ENCODE peak calls at places on chromosomes 16 and 17, in five cellular contexts. One of them, this sample, is unnamed.

GRCh38 chr17:78375401-78376079 is 2.9 kb upstream of the PGS1 start:
- DNase-seq in CD8-positive, alpha-beta T cell: no peak
- DNase-seq in fibroblast of lung: peak
- DNase-seq in ascending aorta: peak
- DNase-seq in SK-N-SH: no peak
- DNase-seq in this sample: peak

GRCh38 chr17:67999291-67999911 is 3.1 kb upstream of the C17orf58 start:
- DNase-seq in CD8-positive, alpha-beta T cell: no peak
- DNase-seq in fibroblast of lung: no peak
- DNase-seq in ascending aorta: no peak
- DNase-seq in SK-N-SH: no peak
- DNase-seq in this sample: peak

GRCh38 chr17:64118452-64118979 is 11.4 kb downstream of the ERN1 start:
- DNase-seq in CD8-positive, alpha-beta T cell: no peak
- DNase-seq in fibroblast of lung: peak
- DNase-seq in ascending aorta: peak
- DNase-seq in SK-N-SH: no peak
- DNase-seq in this sample: no peak

GRCh38 chr17:51813784-51814174 is 344.7 kb downstream of the CA10 start:
- DNase-seq in CD8-positive, alpha-beta T cell: no peak
- DNase-seq in fibroblast of lung: no peak
- DNase-seq in ascending aorta: no peak
- DNase-seq in SK-N-SH: no peak
- DNase-seq in this sample: no peak

GRCh38 chr16:73126453-73126853 is 78.5 kb upstream of the ZFHX3 start:
- DNase-seq in CD8-positive, alpha-beta T cell: no peak
- DNase-seq in fibroblast of lung: peak
- DNase-seq in ascending aorta: no peak
- DNase-seq in SK-N-SH: no peak
- DNase-seq in this sample: peak

GRCh38 chr16:80932725-80933124 is 74.0 kb downstream of the CMC2 start:
- DNase-seq in CD8-positive, alpha-beta T cell: no peak
- DNase-seq in fibroblast of lung: peak
- DNase-seq in ascending aorta: peak
- DNase-seq in SK-N-SH: peak
- DNase-seq in this sample: peak

GRCh38 chr17:10384175-10384574 is 11.4 kb upstream of the MYH13 start:
- DNase-seq in CD8-positive, alpha-beta T cell: no peak
- DNase-seq in fibroblast of lung: peak
- DNase-seq in ascending aorta: no peak
- DNase-seq in SK-N-SH: no peak
- DNase-seq in this sample: peak

GRCh38 chr17:44846206-44846605 is 1.5 kb upstream of the HIGD1B start:
- DNase-seq in CD8-positive, alpha-beta T cell: no peak
- DNase-seq in fibroblast of lung: no peak
- DNase-seq in ascending aorta: no peak
- DNase-seq in SK-N-SH: no peak
- DNase-seq in this sample: no peak

GRCh38 chr17:6021011-6021400 is 49.2 kb upstream of the WSCD1 start:
- DNase-seq in CD8-positive, alpha-beta T cell: no peak
- DNase-seq in fibroblast of lung: no peak
- DNase-seq in ascending aorta: no peak
- DNase-seq in SK-N-SH: no peak
- DNase-seq in this sample: no peak

GRCh38 chr17:41578971-41579370 is 7.1 kb upstream of the KRT9 start:
- DNase-seq in CD8-positive, alpha-beta T cell: no peak
- DNase-seq in fibroblast of lung: no peak
- DNase-seq in ascending aorta: no peak
- DNase-seq in SK-N-SH: no peak
- DNase-seq in this sample: no peak

GRCh38 chr17:46157443-46158107 is 35.7 kb downstream of the KANSL1 start:
- DNase-seq in CD8-positive, alpha-beta T cell: no peak
- DNase-seq in fibroblast of lung: peak
- DNase-seq in ascending aorta: no peak
- DNase-seq in SK-N-SH: no peak
- DNase-seq in this sample: peak

GRCh38 chr16:89170346-89171215 is 967 bp upstream of the CDH15 start:
- DNase-seq in CD8-positive, alpha-beta T cell: no peak
- DNase-seq in fibroblast of lung: no peak
- DNase-seq in ascending aorta: no peak
- DNase-seq in SK-N-SH: no peak
- DNase-seq in this sample: no peak

GRCh38 chr17:77279448-77280303 is 138.9 kb downstream of the SEC14L1 start:
- DNase-seq in CD8-positive, alpha-beta T cell: no peak
- DNase-seq in fibroblast of lung: peak
- DNase-seq in ascending aorta: no peak
- DNase-seq in SK-N-SH: peak
- DNase-seq in this sample: peak

GRCh38 chr16:6165330-6165984 is 1067.9 kb upstream of the EEF2KMT start:
- DNase-seq in CD8-positive, alpha-beta T cell: no peak
- DNase-seq in fibroblast of lung: no peak
- DNase-seq in ascending aorta: no peak
- DNase-seq in SK-N-SH: peak
- DNase-seq in this sample: no peak

GRCh38 chr16:49498241-49499017 is 124.8 kb downstream of the C16orf78 start:
- DNase-seq in CD8-positive, alpha-beta T cell: no peak
- DNase-seq in fibroblast of lung: no peak
- DNase-seq in ascending aorta: no peak
- DNase-seq in SK-N-SH: no peak
- DNase-seq in this sample: no peak

GRCh38 chr16:52555572-52555971 is 8.6 kb upstream of the TOX3 start:
- DNase-seq in CD8-positive, alpha-beta T cell: no peak
- DNase-seq in fibroblast of lung: no peak
- DNase-seq in ascending aorta: no peak
- DNase-seq in SK-N-SH: no peak
- DNase-seq in this sample: no peak

GRCh38 chr16:52552643-52553042 is 5.7 kb upstream of the TOX3 start:
- DNase-seq in CD8-positive, alpha-beta T cell: no peak
- DNase-seq in fibroblast of lung: no peak
- DNase-seq in ascending aorta: no peak
- DNase-seq in SK-N-SH: no peak
- DNase-seq in this sample: no peak

GRCh38 chr16:52554334-52554733 is 7.4 kb upstream of the TOX3 start:
- DNase-seq in CD8-positive, alpha-beta T cell: no peak
- DNase-seq in fibroblast of lung: no peak
- DNase-seq in ascending aorta: no peak
- DNase-seq in SK-N-SH: no peak
- DNase-seq in this sample: no peak

GRCh38 chr16:52556083-52556482 is 9.1 kb upstream of the TOX3 start:
- DNase-seq in CD8-positive, alpha-beta T cell: no peak
- DNase-seq in fibroblast of lung: no peak
- DNase-seq in ascending aorta: no peak
- DNase-seq in SK-N-SH: no peak
- DNase-seq in this sample: no peak

GRCh38 chr16:52553322-52553721 is 6.4 kb upstream of the TOX3 start:
- DNase-seq in CD8-positive, alpha-beta T cell: no peak
- DNase-seq in fibroblast of lung: no peak
- DNase-seq in ascending aorta: no peak
- DNase-seq in SK-N-SH: no peak
- DNase-seq in this sample: no peak
- H3K4me3 ChIP-seq in CD8-positive, alpha-beta T cell: no peak
- H3K4me3 ChIP-seq in fibroblast of lung: no peak
- H3K4me3 ChIP-seq in ascending aorta: no peak
- H3K4me3 ChIP-seq in SK-N-SH: no peak
- H3K4me3 ChIP-seq in this sample: no peak

GRCh38 chr17:43660816-43661493 is 767 bp downstream of the MEOX1 start:
- DNase-seq in CD8-positive, alpha-beta T cell: no peak
- DNase-seq in fibroblast of lung: no peak
- DNase-seq in ascending aorta: no peak
- DNase-seq in SK-N-SH: no peak
- DNase-seq in this sample: no peak
- H3K4me3 ChIP-seq in CD8-positive, alpha-beta T cell: no peak
- H3K4me3 ChIP-seq in fibroblast of lung: no peak
- H3K4me3 ChIP-seq in ascending aorta: no peak
- H3K4me3 ChIP-seq in SK-N-SH: no peak
- H3K4me3 ChIP-seq in this sample: no peak

DNA sequence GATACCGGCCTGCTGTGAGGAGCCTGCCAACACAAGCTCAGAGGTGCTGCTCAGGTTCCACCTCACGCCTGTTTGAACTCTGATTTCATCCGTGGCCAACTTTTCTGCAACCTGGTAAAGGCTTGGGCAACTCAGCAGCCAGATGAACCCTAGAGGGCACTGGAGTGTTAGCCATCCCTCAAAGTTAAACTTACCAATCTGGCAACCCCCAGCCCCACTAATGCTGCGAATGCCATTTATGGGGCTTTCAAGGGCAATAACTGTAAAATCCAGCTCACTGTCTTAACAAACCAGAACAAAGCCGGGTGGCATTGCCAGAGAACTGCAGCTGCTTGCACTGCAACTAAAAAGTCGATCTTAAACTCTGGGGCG is 105.5 kb downstream of the AXIN2 start:
- DNase-seq in CD8-positive, alpha-beta T cell: no peak
- DNase-seq in fibroblast of lung: peak
- DNase-seq in ascending aorta: no peak
- DNase-seq in SK-N-SH: peak
- DNase-seq in this sample: peak
- H3K4me3 ChIP-seq in CD8-positive, alpha-beta T cell: no peak
- H3K4me3 ChIP-seq in fibroblast of lung: no peak
- H3K4me3 ChIP-seq in ascending aorta: no peak
- H3K4me3 ChIP-seq in SK-N-SH: no peak
- H3K4me3 ChIP-seq in this sample: no peak

GRCh38 chr17:48894886-48895285 is 2.3 kb downstream of the ATP5MC1 start:
- DNase-seq in CD8-positive, alpha-beta T cell: no peak
- DNase-seq in fibroblast of lung: no peak
- DNase-seq in ascending aorta: no peak
- DNase-seq in SK-N-SH: no peak
- DNase-seq in this sample: no peak
- H3K4me3 ChIP-seq in CD8-positive, alpha-beta T cell: no peak
- H3K4me3 ChIP-seq in fibroblast of lung: no peak
- H3K4me3 ChIP-seq in ascending aorta: no peak
- H3K4me3 ChIP-seq in SK-N-SH: no peak
- H3K4me3 ChIP-seq in this sample: no peak

DNA sequence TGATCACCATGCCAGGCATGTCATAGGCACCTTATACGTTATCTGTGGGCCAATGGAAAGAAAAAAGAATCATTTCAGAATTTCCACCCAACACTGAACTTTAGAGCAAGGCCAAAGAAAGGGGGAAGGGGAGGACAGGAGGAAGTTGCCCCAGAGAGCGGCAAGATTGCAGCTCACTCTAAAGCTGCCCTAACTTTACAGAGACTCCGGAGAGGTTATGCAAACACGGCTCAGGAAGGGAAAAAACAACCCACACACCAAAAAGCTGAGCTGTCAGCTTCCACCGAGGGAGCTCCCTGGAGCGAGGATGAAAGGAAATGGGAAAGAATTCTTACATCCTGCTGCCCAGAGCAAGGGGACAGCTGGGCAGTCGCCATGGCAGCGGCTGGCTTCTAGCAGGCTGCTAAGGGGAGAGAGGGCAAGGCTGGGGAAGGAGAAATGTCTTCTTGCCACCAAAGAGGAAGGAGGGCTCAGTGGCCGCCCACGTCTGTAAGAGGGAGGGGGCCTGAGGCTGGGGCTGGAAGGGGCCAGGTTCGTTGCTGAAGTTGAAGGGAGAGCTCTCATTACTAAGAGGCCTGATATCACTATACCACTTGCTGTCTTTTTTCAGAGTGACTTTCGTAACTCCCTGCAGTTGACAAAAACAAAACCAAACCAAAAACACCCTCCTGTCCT is 18.2 kb downstream of the COTL1 start:
- DNase-seq in CD8-positive, alpha-beta T cell: peak
- DNase-seq in fibroblast of lung: peak
- DNase-seq in ascending aorta: no peak
- DNase-seq in SK-N-SH: peak
- DNase-seq in this sample: peak
- H3K4me3 ChIP-seq in CD8-positive, alpha-beta T cell: peak
- H3K4me3 ChIP-seq in fibroblast of lung: peak
- H3K4me3 ChIP-seq in ascending aorta: peak
- H3K4me3 ChIP-seq in SK-N-SH: peak
- H3K4me3 ChIP-seq in this sample: peak

DNA sequence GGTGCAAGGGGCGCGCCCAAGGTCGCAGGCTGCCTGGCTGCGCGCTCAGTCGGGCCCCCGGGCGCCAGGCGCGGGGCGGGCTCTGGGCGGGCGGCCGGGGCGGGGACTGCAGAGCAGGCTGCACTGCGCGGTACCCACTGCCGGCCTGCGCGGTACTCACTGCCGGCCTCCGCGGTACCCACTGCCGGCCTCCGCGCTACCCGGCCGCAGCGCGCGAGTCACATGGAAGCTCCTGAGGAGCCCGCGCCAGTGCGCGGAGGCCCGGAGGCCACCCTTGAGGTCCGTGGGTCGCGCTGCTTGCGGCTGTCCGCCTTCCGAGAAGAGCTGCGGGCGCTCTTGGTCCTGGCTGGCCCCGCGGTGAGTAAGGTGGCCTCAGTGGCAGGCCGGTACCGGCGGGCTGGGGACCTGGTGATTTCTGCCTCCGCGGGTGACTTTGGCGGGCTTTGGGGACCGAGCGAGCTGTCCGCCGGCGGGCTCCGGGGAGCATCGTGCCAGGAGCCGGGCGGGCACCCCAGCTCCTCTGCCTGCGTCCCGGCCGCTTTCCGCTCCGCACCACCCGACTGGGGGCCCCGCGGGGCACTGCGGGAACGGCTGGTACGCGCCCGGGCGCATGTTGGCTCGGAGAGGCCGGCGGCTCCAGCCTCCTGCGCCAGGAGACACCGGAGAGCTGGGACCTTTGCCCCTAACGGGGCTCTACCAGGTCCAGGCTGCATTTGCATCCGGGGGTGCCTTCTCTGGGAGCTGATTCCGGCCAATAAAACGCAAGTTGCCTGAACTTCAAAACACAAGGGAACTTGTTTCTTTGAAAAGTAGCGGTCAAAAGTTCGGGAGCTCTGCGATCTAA is at the start of gene SLC47A1:
- DNase-seq in CD8-positive, alpha-beta T cell: no peak
- DNase-seq in fibroblast of lung: no peak
- DNase-seq in ascending aorta: no peak
- DNase-seq in SK-N-SH: peak
- DNase-seq in this sample: no peak
- H3K4me3 ChIP-seq in CD8-positive, alpha-beta T cell: peak
- H3K4me3 ChIP-seq in fibroblast of lung: peak
- H3K4me3 ChIP-seq in ascending aorta: peak
- H3K4me3 ChIP-seq in SK-N-SH: peak
- H3K4me3 ChIP-seq in this sample: peak

GRCh38 chr16:3580271-3580670 is 3.1 kb upstream of the NLRC3 start:
- DNase-seq in CD8-positive, alpha-beta T cell: no peak
- DNase-seq in fibroblast of lung: peak
- DNase-seq in ascending aorta: no peak
- DNase-seq in SK-N-SH: no peak
- DNase-seq in this sample: peak

GRCh38 chr16:3578610-3579551 is 1.7 kb upstream of the NLRC3 start:
- DNase-seq in CD8-positive, alpha-beta T cell: peak
- DNase-seq in fibroblast of lung: no peak
- DNase-seq in ascending aorta: no peak
- DNase-seq in SK-N-SH: no peak
- DNase-seq in this sample: no peak

GRCh38 chr16:3581392-3581791 is 4.2 kb upstream of the NLRC3 start:
- DNase-seq in CD8-positive, alpha-beta T cell: peak
- DNase-seq in fibroblast of lung: no peak
- DNase-seq in ascending aorta: no peak
- DNase-seq in SK-N-SH: no peak
- DNase-seq in this sample: no peak

GRCh38 chr16:3579776-3580175 is 2.6 kb upstream of the NLRC3 start:
- DNase-seq in CD8-positive, alpha-beta T cell: peak
- DNase-seq in fibroblast of lung: no peak
- DNase-seq in ascending aorta: no peak
- DNase-seq in SK-N-SH: no peak
- DNase-seq in this sample: no peak

GRCh38 chr16:3580686-3581085 is 3.5 kb upstream of the NLRC3 start:
- DNase-seq in CD8-positive, alpha-beta T cell: peak
- DNase-seq in fibroblast of lung: peak
- DNase-seq in ascending aorta: no peak
- DNase-seq in SK-N-SH: no peak
- DNase-seq in this sample: peak
- H3K4me3 ChIP-seq in CD8-positive, alpha-beta T cell: no peak
- H3K4me3 ChIP-seq in fibroblast of lung: no peak
- H3K4me3 ChIP-seq in ascending aorta: no peak
- H3K4me3 ChIP-seq in SK-N-SH: no peak
- H3K4me3 ChIP-seq in this sample: no peak

This sample was measured in AG10803.